ENCODE peak calls at places on chromosomes 16 and 17, in ten cellular contexts. D is HFF-Myc, I is fibroblast of lung, H is IMR-90, Y is cardiac muscle cell, O is RWPE1, F is Peyer's patch, E is thoracic aorta, U is neural crest cell, Z is nephron progenitor cell. C is an unnamed sample.

GRCh38 chr17:49106366-49107210 is 26.0 kb upstream of the B4GALNT2 start:
- DNase-seq in I (peak; percentile 36), H (peak; percentile 83), Y (peak; percentile 44), U (no peak), O (no peak), E (no peak), Z (no peak), D (no peak), F (no peak), C (no peak)

GRCh38 chr16:19210175-19210924 is 42.3 kb downstream of the SYT17 start:
- DNase-seq in E (no peak), H (peak; percentile 63), U (no peak), F (no peak), D (no peak), Z (no peak), I (peak; percentile 77), O (no peak), Y (no peak), C (peak; percentile 42)

GRCh38 chr17:56908061-56908542 is 5.7 kb downstream of the TRIM25 start:
- DNase-seq in F (peak; percentile 75), Z (no peak), E (no peak), H (no peak), D (no peak), Y (no peak), I (no peak), O (no peak), U (no peak), C (no peak)

GRCh38 chr16:13833510-13833909 is 86.4 kb upstream of the ERCC4 start:
- DNase-seq in F (no peak), I (no peak), U (no peak), D (no peak), Y (no peak), Z (no peak), H (no peak), E (no peak), O (no peak), C (no peak)

GRCh38 chr17:58165981-58166380 is 801 bp upstream of the OR4D2 start:
- DNase-seq in Z (no peak), I (no peak), U (no peak), O (no peak), Y (no peak), H (no peak), D (no peak), E (no peak), F (no peak), C (no peak)

GRCh38 chr17:78742901-78743300 is 39.2 kb downstream of the CYTH1 start:
- DNase-seq in I (no peak), Y (no peak), F (no peak), Z (no peak), U (no peak), H (no peak), O (no peak), E (no peak), D (no peak), C (no peak)

GRCh38 chr16:50616883-50617629 is 64.1 kb downstream of the SNX20 start:
- DNase-seq in O (no peak), U (no peak), Y (no peak), E (no peak), D (no peak), Z (no peak), F (no peak), H (no peak), I (peak; percentile 17), C (no peak)

GRCh38 chr17:74450231-74450630 is 16.2 kb upstream of the CD300A start:
- DNase-seq in U (no peak), Z (no peak), Y (no peak), F (no peak), O (no peak), H (no peak), E (no peak), I (no peak), D (no peak), C (no peak)

GRCh38 chr16:22189473-22190168 is 16.5 kb upstream of the EEF2K start:
- DNase-seq in I (peak; percentile 32), Y (peak; percentile 56), Z (peak; percentile 23), U (no peak), H (peak; percentile 16), D (no peak), E (no peak), O (no peak), F (no peak), C (peak; percentile 35)
- TF ChIP-seq CTCF in I (no peak), Y (no peak), Z (no peak), U (no peak), H (no peak), D (no peak), E (no peak), O (no peak), F (no peak), C (no peak)

DNA sequence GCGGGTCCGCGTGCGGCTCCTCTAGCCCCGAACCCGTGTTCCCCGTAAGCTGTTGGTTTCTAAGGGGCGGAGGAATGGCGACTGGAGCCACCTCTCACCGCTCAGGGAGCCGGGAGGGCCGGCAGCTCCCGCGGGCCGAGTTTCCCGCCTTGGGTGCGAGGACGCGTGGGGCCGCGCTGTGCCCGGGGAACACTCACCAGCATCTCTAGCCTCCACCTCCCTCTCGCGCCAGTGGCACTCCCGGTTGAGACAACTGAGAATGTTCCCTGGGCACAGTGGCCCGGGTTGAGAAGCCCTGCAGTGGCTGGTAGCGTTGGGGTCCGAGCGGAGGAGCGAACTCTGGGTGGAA is 560 bp downstream of the TELO2 start:
- DNase-seq in U (no peak), Z (no peak), I (no peak), D (no peak), Y (no peak), H (no peak), F (no peak), O (peak; percentile 13), E (no peak), C (no peak)
- TF ChIP-seq CTCF in U (no peak), Z (no peak), I (no peak), D (no peak), Y (no peak), H (no peak), F (no peak), O (no peak), E (no peak), C (no peak)

GRCh38 chr17:28706471-28707338 is 5.0 kb downstream of the PROCA1 start:
- DNase-seq in D (no peak), O (no peak), E (no peak), Y (no peak), I (no peak), Z (no peak), U (no peak), F (no peak), H (no peak), C (no peak)
- TF ChIP-seq CTCF in D (no peak), O (no peak), E (no peak), Y (no peak), I (no peak), Z (no peak), U (no peak), F (no peak), H (no peak), C (no peak)

GRCh38 chr16:76280421-76280820 is 3.2 kb downstream of the CNTNAP4 start:
- DNase-seq in U (no peak), E (no peak), Z (no peak), Y (no peak), H (no peak), D (no peak), I (no peak), O (no peak), F (no peak), C (no peak)

GRCh38 chr16:76278086-76278485 is 885 bp downstream of the CNTNAP4 start:
- DNase-seq in D (no peak), H (no peak), F (no peak), E (no peak), I (no peak), U (no peak), O (no peak), Z (no peak), Y (no peak), C (no peak)

GRCh38 chr16:76277099-76278030 is at the start of gene CNTNAP4:
- DNase-seq in E (no peak), H (no peak), Y (peak; percentile 8), U (peak; percentile 20), Z (peak; percentile 63), O (no peak), F (no peak), D (no peak), I (peak; percentile 6), C (no peak)

GRCh38 chr16:76278976-76279375 is 1.8 kb downstream of the CNTNAP4 start:
- DNase-seq in Y (peak; percentile 71), E (no peak), H (no peak), F (no peak), Z (no peak), D (no peak), O (peak; percentile 5), U (no peak), I (peak; percentile 58), C (peak; percentile 53)
- TF ChIP-seq CTCF in Y (peak; percentile 48), E (no peak), H (no peak), F (no peak), Z (peak; percentile 37), D (no peak), O (no peak), U (peak; percentile 56), I (no peak), C (peak; percentile 47)

DNA sequence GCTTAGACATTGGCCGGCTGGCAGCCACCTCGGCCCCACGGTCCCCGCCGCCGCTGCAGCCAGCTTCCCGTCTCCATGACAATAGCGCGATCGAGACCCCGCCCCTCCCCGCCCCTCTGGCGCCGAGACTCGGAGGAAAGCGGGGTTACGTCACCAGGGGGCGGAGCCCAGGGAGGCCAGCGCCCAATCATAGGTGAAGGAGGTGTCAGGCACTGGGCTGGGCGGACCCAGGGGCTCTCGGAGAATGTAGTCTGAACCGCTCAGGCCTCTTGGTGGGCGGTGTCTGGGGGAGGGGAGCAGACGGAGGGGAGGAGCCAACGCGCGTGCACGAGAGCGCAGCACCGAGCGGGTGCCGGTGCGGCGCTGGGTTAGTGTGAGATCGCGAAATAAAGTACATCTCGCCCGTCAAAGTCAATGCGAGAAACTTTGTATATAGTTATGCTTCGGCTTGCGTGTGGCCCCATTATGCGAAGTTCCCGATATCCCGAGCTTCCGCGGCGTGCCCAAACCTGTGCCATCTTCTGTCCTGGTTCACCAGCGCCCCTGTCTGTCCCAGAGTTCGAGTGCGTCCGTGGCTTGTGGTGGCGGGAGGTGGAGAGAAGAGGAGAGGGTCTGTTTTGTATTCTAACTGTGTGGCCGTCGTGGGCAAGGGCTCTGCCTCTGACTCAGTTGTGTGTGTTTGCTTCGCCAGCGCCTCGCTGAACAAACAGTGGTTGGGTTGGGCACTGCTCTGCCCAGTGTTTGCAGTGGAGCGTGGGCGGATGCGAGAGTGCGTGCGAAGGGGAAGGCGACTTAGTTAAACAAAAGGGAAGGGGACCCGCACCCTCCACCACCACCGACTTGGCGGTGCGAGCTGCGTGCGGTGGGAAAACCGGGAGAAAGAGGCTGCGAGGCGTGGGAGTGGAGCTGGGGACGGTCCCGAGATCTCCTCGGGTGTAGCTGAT is 1.3 kb upstream of the IRX5 start:
- DNase-seq in H (peak; percentile 94), E (peak; percentile 98), Y (peak; percentile 99), O (peak; percentile 96), Z (peak; percentile 100), F (peak; percentile 98), U (peak; percentile 99), I (peak; percentile 90), D (peak; percentile 97), C (peak; percentile 99)
- TF ChIP-seq CTCF in H (no peak), E (peak; percentile 13), Y (no peak), O (peak; percentile 16), Z (no peak), F (no peak), U (peak; percentile 43), I (no peak), D (no peak), C (peak; percentile 17)

C was measured in MCF 10A.